ENCODE peak calls at places on chromosomes 5 and 9, in four cellular contexts. U is heart left ventricle, I is cardiac fibroblast, R is HTR-8/SVneo. Y is an unnamed sample.

GRCh38 chr9:98310752-98311392 is 55.4 kb upstream of the TBC1D2 start:
- DNase-seq in U (no peak), I (no peak), R (no peak), Y (no peak)

GRCh38 chr9:98209530-98209929 is 17.1 kb upstream of the CORO2A start:
- DNase-seq in U (no peak), I (no peak), R (no peak), Y (no peak)

GRCh38 chr9:115327441-115328122 is 209.6 kb upstream of the TNC start:
- DNase-seq in U (no peak), I (no peak), R (no peak), Y (no peak)

GRCh38 chr9:101498323-101498722 is 35.3 kb upstream of the RNF20 start:
- DNase-seq in U (no peak), I (peak), R (no peak), Y (no peak)

GRCh38 chr9:36218411-36218901 is 27.7 kb downstream of the CLTA start:
- DNase-seq in U (no peak), I (no peak), R (no peak), Y (no peak)

GRCh38 chr9:137381501-137382443 is 41.2 kb downstream of the EXD3 start:
- DNase-seq in U (peak), I (no peak), R (no peak), Y (no peak)

GRCh38 chr5:55324815-55325418 is 17.1 kb downstream of the MTREX start:
- DNase-seq in U (no peak), I (peak), R (peak), Y (peak)

GRCh38 chr5:1262381-1262780 is 32.5 kb downstream of the TERT start:
- DNase-seq in U (no peak), I (peak), R (no peak), Y (no peak)

GRCh38 chr5:64831996-64832395 is 63.3 kb downstream of the CWC27 start:
- DNase-seq in U (no peak), I (no peak), R (no peak), Y (no peak)

GRCh38 chr5:62568800-62569432 is 9.7 kb upstream of the LRRC70 start:
- DNase-seq in U (no peak), I (no peak), R (no peak), Y (no peak)

GRCh38 chr9:83047839-83048775 is 14.8 kb downstream of the RASEF start:
- DNase-seq in U (peak), I (peak), R (no peak), Y (no peak)

GRCh38 chr9:70480405-70480980 is 66.0 kb upstream of the KLF9 start:
- DNase-seq in U (peak), I (peak), R (no peak), Y (no peak)

GRCh38 chr5:310516-310915 is 11.0 kb upstream of the AHRR start:
- DNase-seq in U (no peak), I (no peak), R (no peak), Y (no peak)

GRCh38 chr5:55481293-55481900 is 53.4 kb downstream of the PLPP1 start:
- DNase-seq in U (no peak), I (no peak), R (no peak), Y (no peak)

GRCh38 chr5:132227485-132228240 is at the start of gene P4HA2:
- DNase-seq in U (peak), I (peak), R (peak), Y (peak)

GRCh38 chr9:16363916-16364315 is 506.6 kb downstream of the BNC2 start:
- DNase-seq in U (no peak), I (no peak), R (no peak), Y (no peak)